ENCODE peak calls at places on chromosomes 16 and 17, in six cellular contexts. I, C, R, W, F and V are unnamed samples.

GRCh38 chr16:58128181-58128631 is 975 bp downstream of the CFAP20 start:
- DNase-seq in C (no peak), F (no peak), I (no peak), R (no peak), W (no peak), V (no peak)

GRCh38 chr16:86995456-86995855 is 321.7 kb downstream of the C16orf95 start:
- DNase-seq in W (no peak), I (no peak), F (no peak), R (no peak), C (no peak), V (no peak)

GRCh38 chr16:67666032-67666537 is 465 bp downstream of the ENKD1 start:
- DNase-seq in F (no peak), C (peak), R (peak), W (no peak), I (no peak), V (no peak)

GRCh38 chr16:23435500-23435899 is 17.5 kb downstream of the COG7 start:
- DNase-seq in I (no peak), C (peak), F (peak), W (peak), R (peak), V (no peak)

GRCh38 chr16:4309833-4310266 is 6.0 kb upstream of the GLIS2 start:
- DNase-seq in W (no peak), R (peak), F (no peak), C (peak), I (no peak), V (no peak)

GRCh38 chr16:51276335-51276734 is 125.3 kb upstream of the SALL1 start:
- DNase-seq in I (no peak), R (peak), F (no peak), W (no peak), C (no peak), V (no peak)

GRCh38 chr16:29641561-29641960 is 21.5 kb upstream of the SPN start:
- DNase-seq in R (peak), C (no peak), W (no peak), I (no peak), F (no peak), V (no peak)

GRCh38 chr17:19017401-19017800 is 12.8 kb upstream of the FAM83G start:
- DNase-seq in I (no peak), W (no peak), C (no peak), F (no peak), R (no peak), V (no peak)

GRCh38 chr16:48623304-48624016 is 13.5 kb upstream of the N4BP1 start:
- DNase-seq in F (peak), C (peak), I (peak), W (peak), R (peak), V (peak)

GRCh38 chr17:51435641-51436091 is 175.3 kb downstream of the UTP18 start:
- DNase-seq in F (no peak), R (peak), I (no peak), C (peak), W (no peak), V (no peak)

GRCh38 chr16:81798311-81799137 is 19.4 kb downstream of the PLCG2 start:
- DNase-seq in R (no peak), I (no peak), F (no peak), W (no peak), C (peak), V (no peak)

GRCh38 chr16:85665929-85666328 is 22.8 kb downstream of the GINS2 start:
- DNase-seq in R (no peak), I (no peak), W (no peak), C (no peak), F (no peak), V (no peak)

GRCh38 chr16:9212621-9213020 is 121.2 kb downstream of the HAPSTR1 start:
- DNase-seq in F (no peak), W (no peak), R (no peak), I (no peak), C (peak), V (no peak)

GRCh38 chr16:85984947-85985451 is 86.0 kb downstream of the IRF8 start:
- DNase-seq in R (no peak), I (no peak), W (no peak), F (no peak), C (no peak), V (no peak)

GRCh38 chr16:65353183-65353582 is 231.3 kb upstream of the CDH11 start:
- DNase-seq in C (no peak), W (no peak), I (no peak), R (no peak), F (no peak), V (no peak)

GRCh38 chr17:48491527-48492273 is 39.1 kb downstream of the HOXB1 start:
- DNase-seq in I (no peak), R (no peak), C (no peak), W (no peak), F (no peak), V (no peak)

GRCh38 chr16:90054554-90054953 is 22.6 kb downstream of the PRDM7 start:
- DNase-seq in R (no peak), W (no peak), C (no peak), F (no peak), I (no peak), V (no peak)

GRCh38 chr17:50469005-50469605 is 425 bp upstream of the CHAD start:
- DNase-seq in F (no peak), W (no peak), I (no peak), R (no peak), C (peak), V (no peak)

GRCh38 chr17:81453712-81454111 is 58.5 kb downstream of the BAHCC1 start:
- DNase-seq in I (no peak), C (no peak), F (no peak), W (no peak), R (no peak), V (no peak)

GRCh38 chr16:89721644-89722391 is 481 bp downstream of the ZNF276 start:
- DNase-seq in C (peak), I (no peak), W (peak), F (peak), R (peak), V (no peak)

GRCh38 chr16:61323456-61323855 is 712.8 kb downstream of the CDH8 start:
- DNase-seq in F (no peak), I (no peak), C (peak), W (no peak), R (no peak), V (no peak)

GRCh38 chr17:10126554-10127493 is 71.6 kb downstream of the GAS7 start:
- DNase-seq in I (no peak), C (no peak), F (no peak), R (no peak), W (no peak), V (no peak)

GRCh38 chr17:71168083-71168741 is 952.6 kb upstream of the SOX9 start:
- DNase-seq in F (no peak), R (no peak), I (no peak), C (peak), W (no peak), V (no peak)

GRCh38 chr16:75258807-75259141 is 7.3 kb upstream of the BCAR1 start:
- DNase-seq in F (no peak), R (no peak), W (no peak), C (peak), I (no peak), V (no peak)

GRCh38 chr17:57900991-57901743 is 51.3 kb upstream of the MRPS23 start:
- DNase-seq in W (no peak), R (no peak), C (peak), I (no peak), F (no peak), V (peak)

GRCh38 chr16:48383877-48384304 is 1.3 kb downstream of the SIAH1 start:
- DNase-seq in I (no peak), W (no peak), F (no peak), R (peak), C (peak), V (no peak)

GRCh38 chr17:6492892-6493674 is 48.8 kb downstream of the PIMREG start:
- DNase-seq in I (no peak), R (no peak), W (no peak), C (no peak), F (no peak), V (no peak)

GRCh38 chr17:1915889-1916288 is 86.1 kb downstream of the RPA1 start:
- DNase-seq in I (no peak), R (no peak), C (peak), F (no peak), W (no peak), V (no peak)

GRCh38 chr17:30326816-30327215 is 7.0 kb downstream of the TMIGD1 start:
- DNase-seq in I (no peak), R (no peak), F (no peak), W (no peak), C (peak), V (no peak)

GRCh38 chr17:77668518-77668917 is 290.0 kb upstream of the TNRC6C start:
- DNase-seq in C (no peak), F (no peak), W (no peak), R (no peak), I (no peak), V (no peak)

GRCh38 chr16:56988161-56988947 is 1.0 kb upstream of the NLRC5 start:
- DNase-seq in F (no peak), I (no peak), W (no peak), C (no peak), R (no peak), V (no peak)

GRCh38 chr16:85240982-85241924 is 129.0 kb upstream of the CIBAR2 start:
- DNase-seq in F (no peak), C (peak), R (no peak), W (no peak), I (no peak), V (no peak)

GRCh38 chr17:3590768-3591167 is 18.4 kb downstream of the TRPV1 start:
- DNase-seq in R (no peak), W (no peak), C (no peak), I (no peak), F (no peak), V (no peak)